ENCODE peak calls at places on chromosomes 13 and 19, in ten cellular contexts. E is ascending aorta; Y is right lobe of liver; Z is stomach; N is left ventricle myocardium inferior; V is activated gamma-delta T cell treated with anti-CD3 and anti-CD28 coated beads, Interleukin-2, amount 50 U/mL, for 16 hours; C is uterus; O is substantia nigra; W is Calu3; G is HAP-1. X is an unnamed sample.

GRCh38 chr19:6667114-6667627 is 2.8 kb downstream of the TNFSF14 start:
- DNase-seq in E (no peak), Y (no peak), Z (no peak), N (no peak), V (no peak), C (no peak), O (no peak), W (peak), G (no peak), X (no peak)

GRCh38 chr13:34863360-34864135 is 78.5 kb upstream of the NBEA start:
- DNase-seq in E (no peak), Y (no peak), Z (no peak), N (no peak), V (no peak), C (no peak), O (no peak), W (peak), G (no peak), X (no peak)

GRCh38 chr13:46516624-46517318 is 36.2 kb upstream of the LRCH1 start:
- DNase-seq in E (no peak), Y (no peak), Z (no peak), N (no peak), V (no peak), C (no peak), O (no peak), W (no peak), G (no peak), X (no peak)

GRCh38 chr13:39967199-39967959 is 311.9 kb downstream of the COG6 start:
- DNase-seq in E (no peak), Y (no peak), Z (no peak), N (no peak), V (no peak), C (no peak), O (no peak), W (no peak), G (no peak), X (no peak)

GRCh38 chr13:110676057-110676510 is 29.8 kb downstream of the CARS2 start:
- DNase-seq in E (peak), Y (no peak), Z (no peak), N (no peak), V (no peak), C (no peak), O (no peak), W (no peak), G (no peak), X (no peak)

GRCh38 chr19:55273978-55274707 is 5.8 kb downstream of the HSPBP1 start:
- DNase-seq in E (no peak), Y (no peak), Z (no peak), N (no peak), V (no peak), C (no peak), O (no peak), W (no peak), G (no peak), X (no peak)

GRCh38 chr13:27005556-27005955 is 166.1 kb downstream of the USP12 start:
- DNase-seq in E (peak), Y (no peak), Z (no peak), N (no peak), V (no peak), C (no peak), O (peak), W (no peak), G (no peak), X (no peak)

GRCh38 chr19:7645159-7645558 is 8.2 kb downstream of the STXBP2 start:
- DNase-seq in E (no peak), Y (no peak), Z (no peak), N (no peak), V (no peak), C (no peak), O (no peak), W (no peak), G (no peak), X (no peak)

GRCh38 chr13:41960700-41961697 is at the start of gene VWA8:
- DNase-seq in E (peak), Y (peak), Z (peak), N (peak), V (peak), C (peak), O (peak), W (peak), G (peak), X (peak)

GRCh38 chr13:27868639-27869435 is 51.0 kb upstream of the PDX1 start:
- DNase-seq in E (no peak), Y (no peak), Z (no peak), N (no peak), V (no peak), C (no peak), O (no peak), W (peak), G (no peak), X (no peak)

GRCh38 chr19:7622933-7623685 is 6.2 kb downstream of the XAB2 start:
- DNase-seq in E (no peak), Y (no peak), Z (no peak), N (no peak), V (no peak), C (no peak), O (no peak), W (no peak), G (peak), X (no peak)

GRCh38 chr13:98225036-98225940 is 48.2 kb upstream of the RNF113B start:
- DNase-seq in E (no peak), Y (no peak), Z (no peak), N (no peak), V (no peak), C (no peak), O (no peak), W (no peak), G (no peak), X (no peak)

GRCh38 chr13:38530492-38530891 is 156.4 kb upstream of the FREM2 start:
- DNase-seq in E (no peak), Y (no peak), Z (no peak), N (no peak), V (no peak), C (no peak), O (no peak), W (no peak), G (no peak), X (no peak)

GRCh38 chr13:109750376-109750775 is 36.0 kb downstream of the IRS2 start:
- DNase-seq in E (no peak), Y (no peak), Z (no peak), N (no peak), V (no peak), C (no peak), O (no peak), W (no peak), G (no peak), X (no peak)

GRCh38 chr19:2043864-2044708 is 7.0 kb downstream of the MKNK2 start:
- DNase-seq in E (no peak), Y (no peak), Z (no peak), N (no peak), V (no peak), C (peak), O (no peak), W (no peak), G (no peak), X (no peak)

X was measured in KG1.